ENCODE peak calls at places on chromosomes 1 and 21, in eight cellular contexts. One of them, this sample, is unnamed.

GRCh38 chr1:78673120-78673519 is 23.5 kb downstream of the IFI44 start:
- DNase-seq in DND-41: peak
- DNase-seq in amniotic stem cell: no peak
- DNase-seq in suprapubic skin: no peak
- DNase-seq in left cardiac atrium: no peak
- DNase-seq in NCI-H2029: peak
- DNase-seq in EH: no peak
- DNase-seq in mesendoderm: peak
- DNase-seq in this sample: peak

GRCh38 chr1:58792851-58793250 is 9.0 kb upstream of the JUN start:
- DNase-seq in DND-41: no peak
- DNase-seq in amniotic stem cell: no peak
- DNase-seq in suprapubic skin: no peak
- DNase-seq in left cardiac atrium: no peak
- DNase-seq in NCI-H2029: no peak
- DNase-seq in EH: no peak
- DNase-seq in mesendoderm: no peak
- DNase-seq in this sample: no peak

GRCh38 chr21:44353200-44353970 is at the start of gene TRPM2:
- DNase-seq in DND-41: peak
- DNase-seq in amniotic stem cell: no peak
- DNase-seq in suprapubic skin: no peak
- DNase-seq in left cardiac atrium: no peak
- DNase-seq in NCI-H2029: no peak
- DNase-seq in EH: no peak
- DNase-seq in mesendoderm: no peak
- DNase-seq in this sample: no peak

GRCh38 chr1:28512058-28512611 is 6.3 kb downstream of the RCC1 start:
- DNase-seq in DND-41: no peak
- DNase-seq in amniotic stem cell: no peak
- DNase-seq in suprapubic skin: no peak
- DNase-seq in left cardiac atrium: no peak
- DNase-seq in NCI-H2029: no peak
- DNase-seq in EH: peak
- DNase-seq in mesendoderm: peak
- DNase-seq in this sample: no peak

GRCh38 chr1:166971252-166971651 is 4.1 kb downstream of the ILDR2 start:
- DNase-seq in DND-41: peak
- DNase-seq in amniotic stem cell: no peak
- DNase-seq in suprapubic skin: no peak
- DNase-seq in left cardiac atrium: no peak
- DNase-seq in NCI-H2029: no peak
- DNase-seq in EH: no peak
- DNase-seq in mesendoderm: no peak
- DNase-seq in this sample: no peak

GRCh38 chr1:152096931-152097330 is 8.1 kb upstream of the TCHHL1 start:
- DNase-seq in DND-41: no peak
- DNase-seq in amniotic stem cell: no peak
- DNase-seq in suprapubic skin: no peak
- DNase-seq in left cardiac atrium: no peak
- DNase-seq in NCI-H2029: no peak
- DNase-seq in EH: no peak
- DNase-seq in mesendoderm: no peak
- DNase-seq in this sample: no peak

GRCh38 chr1:7534061-7534825 is 236.9 kb upstream of the VAMP3 start:
- DNase-seq in DND-41: no peak
- DNase-seq in amniotic stem cell: no peak
- DNase-seq in suprapubic skin: no peak
- DNase-seq in left cardiac atrium: no peak
- DNase-seq in NCI-H2029: no peak
- DNase-seq in EH: peak
- DNase-seq in mesendoderm: no peak
- DNase-seq in this sample: no peak

GRCh38 chr1:186738896-186739295 is 58.7 kb upstream of the PTGS2 start:
- DNase-seq in DND-41: no peak
- DNase-seq in amniotic stem cell: no peak
- DNase-seq in suprapubic skin: no peak
- DNase-seq in left cardiac atrium: no peak
- DNase-seq in NCI-H2029: no peak
- DNase-seq in EH: no peak
- DNase-seq in mesendoderm: no peak
- DNase-seq in this sample: no peak

GRCh38 chr1:89532228-89532627 is 7.6 kb downstream of the LRRC8B start:
- DNase-seq in DND-41: no peak
- DNase-seq in amniotic stem cell: no peak
- DNase-seq in suprapubic skin: no peak
- DNase-seq in left cardiac atrium: no peak
- DNase-seq in NCI-H2029: no peak
- DNase-seq in EH: no peak
- DNase-seq in mesendoderm: no peak
- DNase-seq in this sample: no peak

GRCh38 chr1:116902718-116903390 is 6.9 kb upstream of the PTGFRN start:
- DNase-seq in DND-41: no peak
- DNase-seq in amniotic stem cell: no peak
- DNase-seq in suprapubic skin: no peak
- DNase-seq in left cardiac atrium: no peak
- DNase-seq in NCI-H2029: no peak
- DNase-seq in EH: no peak
- DNase-seq in mesendoderm: no peak
- DNase-seq in this sample: no peak

GRCh38 chr1:93577536-93578432 is 103.9 kb downstream of the BCAR3 start:
- DNase-seq in DND-41: no peak
- DNase-seq in amniotic stem cell: no peak
- DNase-seq in suprapubic skin: no peak
- DNase-seq in left cardiac atrium: no peak
- DNase-seq in NCI-H2029: no peak
- DNase-seq in EH: no peak
- DNase-seq in mesendoderm: no peak
- DNase-seq in this sample: no peak

GRCh38 chr1:85581138-85581801 is 709 bp downstream of the CCN1 start:
- DNase-seq in DND-41: no peak
- DNase-seq in amniotic stem cell: no peak
- DNase-seq in suprapubic skin: no peak
- DNase-seq in left cardiac atrium: peak
- DNase-seq in NCI-H2029: peak
- DNase-seq in EH: peak
- DNase-seq in mesendoderm: peak
- DNase-seq in this sample: peak

GRCh38 chr1:152940614-152941013 is 6.4 kb upstream of the SPRR5 start:
- DNase-seq in DND-41: no peak
- DNase-seq in amniotic stem cell: no peak
- DNase-seq in suprapubic skin: no peak
- DNase-seq in left cardiac atrium: no peak
- DNase-seq in NCI-H2029: no peak
- DNase-seq in EH: no peak
- DNase-seq in mesendoderm: no peak
- DNase-seq in this sample: no peak

GRCh38 chr1:54199151-54199764 is 572 bp downstream of the CYB5RL start:
- DNase-seq in DND-41: no peak
- DNase-seq in amniotic stem cell: no peak
- DNase-seq in suprapubic skin: no peak
- DNase-seq in left cardiac atrium: no peak
- DNase-seq in NCI-H2029: no peak
- DNase-seq in EH: no peak
- DNase-seq in mesendoderm: no peak
- DNase-seq in this sample: no peak

GRCh38 chr21:34187935-34188334 is 114.6 kb downstream of the MRPS6 start:
- DNase-seq in DND-41: no peak
- DNase-seq in amniotic stem cell: no peak
- DNase-seq in suprapubic skin: no peak
- DNase-seq in left cardiac atrium: no peak
- DNase-seq in NCI-H2029: no peak
- DNase-seq in EH: peak
- DNase-seq in mesendoderm: no peak
- DNase-seq in this sample: no peak

GRCh38 chr1:186530104-186530503 is 69.2 kb upstream of the PDC start:
- DNase-seq in DND-41: no peak
- DNase-seq in amniotic stem cell: no peak
- DNase-seq in suprapubic skin: no peak
- DNase-seq in left cardiac atrium: no peak
- DNase-seq in NCI-H2029: no peak
- DNase-seq in EH: peak
- DNase-seq in mesendoderm: no peak
- DNase-seq in this sample: no peak

GRCh38 chr1:32332290-32333079 is 3.5 kb downstream of the MARCKSL1 start:
- DNase-seq in DND-41: peak
- DNase-seq in amniotic stem cell: no peak
- DNase-seq in suprapubic skin: no peak
- DNase-seq in left cardiac atrium: no peak
- DNase-seq in NCI-H2029: no peak
- DNase-seq in EH: no peak
- DNase-seq in mesendoderm: peak
- DNase-seq in this sample: no peak

GRCh38 chr1:69824932-69825331 is 257.2 kb downstream of the LRRC7 start:
- DNase-seq in DND-41: no peak
- DNase-seq in amniotic stem cell: no peak
- DNase-seq in suprapubic skin: no peak
- DNase-seq in left cardiac atrium: peak
- DNase-seq in NCI-H2029: no peak
- DNase-seq in EH: peak
- DNase-seq in mesendoderm: no peak
- DNase-seq in this sample: no peak

GRCh38 chr21:46121286-46122221 is 23.6 kb downstream of the COL6A2 start:
- DNase-seq in DND-41: no peak
- DNase-seq in amniotic stem cell: no peak
- DNase-seq in suprapubic skin: peak
- DNase-seq in left cardiac atrium: peak
- DNase-seq in NCI-H2029: no peak
- DNase-seq in EH: no peak
- DNase-seq in mesendoderm: no peak
- DNase-seq in this sample: no peak

GRCh38 chr21:31343680-31344480 is at the start of gene TIAM1:
- DNase-seq in DND-41: no peak
- DNase-seq in amniotic stem cell: peak
- DNase-seq in suprapubic skin: no peak
- DNase-seq in left cardiac atrium: peak
- DNase-seq in NCI-H2029: no peak
- DNase-seq in EH: peak
- DNase-seq in mesendoderm: peak
- DNase-seq in this sample: no peak

GRCh38 chr1:167121375-167122120 is 27.7 kb downstream of the STYXL2 start:
- DNase-seq in DND-41: peak
- DNase-seq in amniotic stem cell: no peak
- DNase-seq in suprapubic skin: no peak
- DNase-seq in left cardiac atrium: peak
- DNase-seq in NCI-H2029: no peak
- DNase-seq in EH: peak
- DNase-seq in mesendoderm: peak
- DNase-seq in this sample: peak

GRCh38 chr1:210294991-210295773 is 33.5 kb upstream of the HHAT start:
- DNase-seq in DND-41: no peak
- DNase-seq in amniotic stem cell: peak
- DNase-seq in suprapubic skin: peak
- DNase-seq in left cardiac atrium: peak
- DNase-seq in NCI-H2029: peak
- DNase-seq in EH: peak
- DNase-seq in mesendoderm: peak
- DNase-seq in this sample: peak

GRCh38 chr1:82388679-82389078 is 587.9 kb downstream of the ADGRL2 start:
- DNase-seq in DND-41: no peak
- DNase-seq in amniotic stem cell: no peak
- DNase-seq in suprapubic skin: no peak
- DNase-seq in left cardiac atrium: no peak
- DNase-seq in NCI-H2029: no peak
- DNase-seq in EH: no peak
- DNase-seq in mesendoderm: no peak
- DNase-seq in this sample: peak

GRCh38 chr1:162335126-162335525 is 41.5 kb downstream of the SPATA46 start:
- DNase-seq in DND-41: no peak
- DNase-seq in amniotic stem cell: no peak
- DNase-seq in suprapubic skin: no peak
- DNase-seq in left cardiac atrium: peak
- DNase-seq in NCI-H2029: no peak
- DNase-seq in EH: no peak
- DNase-seq in mesendoderm: no peak
- DNase-seq in this sample: no peak

GRCh38 chr1:64917328-64917861 is 49.0 kb downstream of the JAK1 start:
- DNase-seq in DND-41: no peak
- DNase-seq in amniotic stem cell: peak
- DNase-seq in suprapubic skin: peak
- DNase-seq in left cardiac atrium: peak
- DNase-seq in NCI-H2029: peak
- DNase-seq in EH: peak
- DNase-seq in mesendoderm: peak
- DNase-seq in this sample: no peak

GRCh38 chr21:17590443-17590842 is 22.3 kb downstream of the BTG3 start:
- DNase-seq in DND-41: no peak
- DNase-seq in amniotic stem cell: no peak
- DNase-seq in suprapubic skin: no peak
- DNase-seq in left cardiac atrium: no peak
- DNase-seq in NCI-H2029: no peak
- DNase-seq in EH: no peak
- DNase-seq in mesendoderm: no peak
- DNase-seq in this sample: no peak

GRCh38 chr1:216054593-216054992 is 368.7 kb downstream of the USH2A start:
- DNase-seq in DND-41: no peak
- DNase-seq in amniotic stem cell: no peak
- DNase-seq in suprapubic skin: no peak
- DNase-seq in left cardiac atrium: no peak
- DNase-seq in NCI-H2029: no peak
- DNase-seq in EH: no peak
- DNase-seq in mesendoderm: no peak
- DNase-seq in this sample: peak

GRCh38 chr21:37072239-37072987 is 458 bp downstream of the PIGP start:
- DNase-seq in DND-41: no peak
- DNase-seq in amniotic stem cell: peak
- DNase-seq in suprapubic skin: peak
- DNase-seq in left cardiac atrium: peak
- DNase-seq in NCI-H2029: peak
- DNase-seq in EH: peak
- DNase-seq in mesendoderm: no peak
- DNase-seq in this sample: no peak

GRCh38 chr1:170415734-170416372 is 116.1 kb upstream of the GORAB start:
- DNase-seq in DND-41: no peak
- DNase-seq in amniotic stem cell: no peak
- DNase-seq in suprapubic skin: no peak
- DNase-seq in left cardiac atrium: no peak
- DNase-seq in NCI-H2029: no peak
- DNase-seq in EH: peak
- DNase-seq in mesendoderm: no peak
- DNase-seq in this sample: peak

GRCh38 chr1:54099211-54099610 is 45.8 kb downstream of the TCEANC2 start:
- DNase-seq in DND-41: no peak
- DNase-seq in amniotic stem cell: no peak
- DNase-seq in suprapubic skin: no peak
- DNase-seq in left cardiac atrium: no peak
- DNase-seq in NCI-H2029: no peak
- DNase-seq in EH: no peak
- DNase-seq in mesendoderm: no peak
- DNase-seq in this sample: no peak

GRCh38 chr1:42756956-42757891 is 9.6 kb downstream of the P3H1 start:
- DNase-seq in DND-41: peak
- DNase-seq in amniotic stem cell: no peak
- DNase-seq in suprapubic skin: no peak
- DNase-seq in left cardiac atrium: no peak
- DNase-seq in NCI-H2029: peak
- DNase-seq in EH: peak
- DNase-seq in mesendoderm: peak
- DNase-seq in this sample: peak

GRCh38 chr1:212649020-212649419 is 40.5 kb downstream of the ATF3 start:
- DNase-seq in DND-41: no peak
- DNase-seq in amniotic stem cell: no peak
- DNase-seq in suprapubic skin: no peak
- DNase-seq in left cardiac atrium: no peak
- DNase-seq in NCI-H2029: no peak
- DNase-seq in EH: no peak
- DNase-seq in mesendoderm: no peak
- DNase-seq in this sample: no peak

GRCh38 chr1:241531195-241532172 is 694 bp upstream of the KMO start:
- DNase-seq in DND-41: no peak
- DNase-seq in amniotic stem cell: peak
- DNase-seq in suprapubic skin: no peak
- DNase-seq in left cardiac atrium: no peak
- DNase-seq in NCI-H2029: peak
- DNase-seq in EH: peak
- DNase-seq in mesendoderm: peak
- DNase-seq in this sample: peak

GRCh38 chr1:89946532-89946931 is 48.4 kb upstream of the ZNF326 start:
- DNase-seq in DND-41: no peak
- DNase-seq in amniotic stem cell: no peak
- DNase-seq in suprapubic skin: no peak
- DNase-seq in left cardiac atrium: no peak
- DNase-seq in NCI-H2029: no peak
- DNase-seq in EH: no peak
- DNase-seq in mesendoderm: no peak
- DNase-seq in this sample: no peak

This sample was measured in DMS153.